ENCODE peak calls at places on chromosomes 12 and 14, in four cellular contexts. F, N, B and I are unnamed samples.

GRCh38 chr14:21093018-21093417 is 5.4 kb downstream of the ZNF219 start:
- DNase-seq in F (no peak), N (no peak), B (no peak), I (no peak)

GRCh38 chr12:57280234-57281062 is 29.5 kb upstream of the STAC3 start:
- DNase-seq in N (peak; percentile 79), F (no peak), B (peak; percentile 83), I (no peak)

GRCh38 chr12:20369164-20370000 is 1.0 kb downstream of the PDE3A start:
- DNase-seq in B (peak; percentile 43), F (peak; percentile 5), N (no peak), I (no peak)

GRCh38 chr12:48105867-48106563 is at the start of gene SENP1:
- DNase-seq in B (peak; percentile 91), F (peak; percentile 51), N (peak; percentile 78), I (peak; percentile 72)

GRCh38 chr12:90015228-90015627 is 306.6 kb upstream of the ATP2B1 start:
- DNase-seq in B (no peak), F (no peak), N (no peak), I (no peak)

GRCh38 chr14:104933721-104934379 is 9.2 kb downstream of the PLD4 start:
- DNase-seq in F (no peak), B (no peak), N (no peak), I (no peak)

GRCh38 chr12:124916370-124917134 is 2.1 kb upstream of the UBC start:
- DNase-seq in F (no peak), N (peak; percentile 90), B (peak; percentile 95), I (no peak)

GRCh38 chr14:92386165-92386564 is 63.2 kb downstream of the SLC24A4 start:
- DNase-seq in N (no peak), B (no peak), F (no peak), I (no peak)

GRCh38 chr12:1777798-1778197 is 42.6 kb upstream of the LRTM2 start:
- DNase-seq in B (peak; percentile 73), N (no peak), F (no peak), I (no peak)
- H3K9ac ChIP-seq in B (no peak overlapping the region), N (no peak overlapping the region), F (no peak overlapping the region), I (no peak overlapping the region)

DNA sequence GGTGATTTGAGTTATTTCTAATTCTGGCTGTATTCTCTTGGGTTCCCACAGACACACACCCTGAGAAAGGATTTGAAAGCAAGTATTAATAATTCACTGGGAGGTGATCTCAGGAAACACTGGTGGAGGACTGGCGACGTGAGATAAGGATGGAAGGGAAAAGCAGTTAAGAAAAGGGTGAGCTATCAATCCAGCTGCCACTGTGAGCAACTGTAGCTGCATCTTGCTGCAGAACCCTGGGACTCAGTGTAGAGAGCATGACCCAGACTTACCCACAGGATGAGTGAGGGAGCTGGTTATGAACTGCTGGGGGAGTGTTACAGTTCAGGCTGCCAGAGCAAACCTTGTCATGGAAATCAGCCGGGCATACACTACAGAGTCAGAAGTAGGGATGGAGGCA is 71.9 kb downstream of the RESF1 start:
- DNase-seq in B (no peak), N (no peak), F (no peak), I (no peak)
- H3K9me3 ChIP-seq in B (no peaks in the 10 kb centered on the region), N (no peaks in the 10 kb centered on the region), F (no peaks in the 10 kb centered on the region), I (no peaks in the 10 kb centered on the region)

DNA sequence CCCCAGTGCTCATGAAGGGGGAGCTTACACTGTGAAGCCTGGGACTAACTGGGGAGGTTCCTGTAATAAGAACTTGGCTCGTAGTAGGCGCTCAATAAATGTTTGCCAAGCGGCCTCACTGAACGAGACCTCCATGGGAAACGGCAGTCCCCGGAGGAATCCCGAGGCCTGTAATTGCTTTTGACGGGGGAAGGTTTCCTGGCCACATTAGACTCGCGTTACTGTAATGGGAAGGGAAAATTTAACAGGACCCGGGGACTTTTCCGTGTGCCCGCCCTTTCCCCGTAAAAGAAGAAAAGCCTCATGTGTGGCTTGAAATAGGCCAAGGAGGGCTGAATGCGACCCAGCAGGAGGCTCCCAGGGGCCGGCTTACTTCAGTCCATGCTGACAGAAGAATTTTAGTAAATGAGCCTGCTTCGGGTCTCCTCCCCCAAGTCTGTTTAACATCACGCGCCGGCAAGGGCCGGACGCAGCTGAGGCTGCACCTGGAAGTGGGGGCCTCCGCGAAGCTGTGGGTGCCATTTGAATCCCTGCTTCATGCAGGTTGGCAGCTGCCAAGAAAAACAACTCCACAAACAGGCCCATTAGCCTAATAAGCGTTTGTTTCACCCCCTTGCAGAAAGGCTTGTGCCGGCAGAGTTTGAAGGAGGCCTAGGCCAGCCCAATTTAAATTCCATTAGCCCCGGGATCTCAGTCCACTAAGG is 39.8 kb upstream of the PWP1 start:
- DNase-seq in F (no peak), N (no peak), B (no peak), I (no peak)
- H3K9ac ChIP-seq in F (peak overlapping the region; percentile 38), N (no peak overlapping the region), B (no peak overlapping the region), I (no peak overlapping the region)

GRCh38 chr14:97107760-97108159 is 310.6 kb downstream of the VRK1 start:
- DNase-seq in N (peak; percentile 79), B (no peak), F (no peak), I (no peak)
- H3K9me3 ChIP-seq in N (peaks cover 15% of the 10 kb centered on the region), B (no peaks in the 10 kb centered on the region), F (no peaks in the 10 kb centered on the region), I (no peaks in the 10 kb centered on the region)

GRCh38 chr12:65306229-65306602 is 27.7 kb downstream of the MSRB3 start:
- DNase-seq in N (no peak), B (no peak), F (no peak), I (no peak)

GRCh38 chr12:65311260-65311659 is 32.8 kb downstream of the MSRB3 start:
- DNase-seq in N (no peak), F (no peak), B (no peak), I (no peak)

GRCh38 chr12:65308001-65308400 is 29.5 kb downstream of the MSRB3 start:
- DNase-seq in B (peak; percentile 17), N (no peak), F (no peak), I (no peak)

GRCh38 chr12:65306603-65307501 is 28.4 kb downstream of the MSRB3 start:
- DNase-seq in N (peak; percentile 91), B (peak; percentile 70), F (no peak), I (no peak)

GRCh38 chr12:65308601-65309071 is 30.2 kb downstream of the MSRB3 start:
- DNase-seq in N (no peak), B (peak; percentile 44), F (no peak), I (no peak)
- H3K9ac ChIP-seq in N (peak overlapping the region; percentile 65), B (no peak overlapping the region), F (no peak overlapping the region), I (peak overlapping the region; percentile 49)

DNA sequence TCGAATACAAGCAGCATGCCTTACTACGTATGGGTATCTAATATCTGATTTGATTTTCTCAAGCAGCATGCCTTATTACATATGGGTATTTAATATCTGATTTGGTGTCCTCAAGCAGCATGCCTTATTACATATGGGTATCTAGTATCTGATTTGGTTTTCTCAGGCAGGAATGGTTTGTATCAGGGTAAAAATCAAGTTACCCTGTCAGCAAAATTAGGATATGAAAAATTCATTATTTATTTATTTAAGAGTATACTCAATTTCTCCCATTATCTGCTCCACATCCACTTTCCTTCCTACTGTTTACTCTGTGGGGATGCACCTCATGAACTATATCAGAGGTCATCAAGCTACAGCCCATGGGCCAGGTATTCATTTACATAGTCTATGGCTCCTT is 21.9 kb downstream of the ZNF891 start:
- DNase-seq in F (no peak), N (no peak), B (no peak), I (no peak)
- H3K9me3 ChIP-seq in F (peaks cover 88% of the 10 kb centered on the region), N (peaks cover 34% of the 10 kb centered on the region), B (peaks cover 7% of the 10 kb centered on the region), I (peaks cover 63% of the 10 kb centered on the region)

GRCh38 chr12:15910468-15910863 is 666 bp upstream of the DERA start:
- DNase-seq in F (no peak), B (no peak), N (no peak), I (no peak)
- H3K9ac ChIP-seq in F (no peak overlapping the region), B (no peak overlapping the region), N (peak overlapping the region; percentile 91), I (peak overlapping the region; percentile 37)

DNA sequence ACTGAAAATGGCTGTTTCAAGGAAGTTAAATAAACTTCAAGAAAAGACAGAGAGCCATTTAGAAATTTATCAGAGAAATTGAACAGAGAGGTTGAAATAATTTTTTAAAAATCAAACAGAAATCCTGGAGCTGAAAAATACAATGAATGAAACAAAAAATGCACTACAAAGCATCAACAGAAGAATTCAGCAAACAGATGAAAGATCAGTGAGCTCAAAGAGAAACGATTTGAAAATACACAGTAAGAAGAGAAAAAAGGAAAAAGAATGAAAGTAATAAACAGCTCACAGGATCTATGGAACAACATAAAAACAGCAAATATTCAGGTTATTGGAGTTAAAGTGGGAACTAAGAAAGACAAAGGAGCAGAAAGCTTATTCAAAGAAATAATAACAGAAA is 26.2 kb downstream of the COX16 start:
- DNase-seq in F (no peak), B (peak; percentile 3), N (no peak), I (no peak)
- H3K9me3 ChIP-seq in F (peaks cover 3% of the 10 kb centered on the region), B (no peaks in the 10 kb centered on the region), N (no peaks in the 10 kb centered on the region), I (peaks cover 10% of the 10 kb centered on the region)